ENCODE peak calls at places on chromosomes 13 and 19, in eight cellular contexts. One of them, this sample, is unnamed.

GRCh38 chr13:55999709-56000108 is 1141.0 kb upstream of the PRR20A start:
- DNase-seq in SK-N-SH: no peak
- DNase-seq in heart right ventricle: no peak
- DNase-seq in H1: no peak
- DNase-seq in cardiac fibroblast: no peak
- DNase-seq in K562: no peak
- DNase-seq in glutamatergic neuron: no peak
- DNase-seq in spleen: no peak
- DNase-seq in this sample: no peak

GRCh38 chr19:22545751-22546150 is 88.4 kb upstream of the ZNF492 start:
- DNase-seq in SK-N-SH: peak; percentile 40
- DNase-seq in heart right ventricle: peak; percentile 30
- DNase-seq in H1: no peak
- DNase-seq in cardiac fibroblast: no peak
- DNase-seq in K562: peak; percentile 68
- DNase-seq in glutamatergic neuron: no peak
- DNase-seq in spleen: no peak
- DNase-seq in this sample: peak; percentile 8

GRCh38 chr13:20798027-20798426 is 24.3 kb upstream of the EEF1AKMT1 start:
- DNase-seq in SK-N-SH: no peak
- DNase-seq in heart right ventricle: no peak
- DNase-seq in H1: no peak
- DNase-seq in cardiac fibroblast: no peak
- DNase-seq in K562: no peak
- DNase-seq in glutamatergic neuron: no peak
- DNase-seq in spleen: no peak
- DNase-seq in this sample: no peak

GRCh38 chr13:31409678-31410356 is 210.0 kb downstream of the B3GLCT start:
- DNase-seq in SK-N-SH: no peak
- DNase-seq in heart right ventricle: no peak
- DNase-seq in H1: no peak
- DNase-seq in cardiac fibroblast: no peak
- DNase-seq in K562: no peak
- DNase-seq in glutamatergic neuron: no peak
- DNase-seq in spleen: no peak
- DNase-seq in this sample: no peak

GRCh38 chr13:31749929-31750328 is 10.6 kb downstream of the RXFP2 start:
- DNase-seq in SK-N-SH: no peak
- DNase-seq in heart right ventricle: no peak
- DNase-seq in H1: no peak
- DNase-seq in cardiac fibroblast: peak; percentile 88
- DNase-seq in K562: no peak
- DNase-seq in glutamatergic neuron: no peak
- DNase-seq in spleen: no peak
- DNase-seq in this sample: no peak

GRCh38 chr13:45143346-45143751 is 23.0 kb downstream of the GTF2F2 start:
- DNase-seq in SK-N-SH: no peak
- DNase-seq in heart right ventricle: no peak
- DNase-seq in H1: no peak
- DNase-seq in cardiac fibroblast: peak; percentile 54
- DNase-seq in K562: no peak
- DNase-seq in glutamatergic neuron: no peak
- DNase-seq in spleen: no peak
- DNase-seq in this sample: no peak

GRCh38 chr13:79541426-79542049 is 60.6 kb downstream of the NDFIP2 start:
- DNase-seq in SK-N-SH: peak; percentile 21
- DNase-seq in heart right ventricle: no peak
- DNase-seq in H1: no peak
- DNase-seq in cardiac fibroblast: peak; percentile 83
- DNase-seq in K562: peak; percentile 13
- DNase-seq in glutamatergic neuron: no peak
- DNase-seq in spleen: no peak
- DNase-seq in this sample: peak; percentile 15

GRCh38 chr13:73816702-73817101 is 317.5 kb downstream of the KLF12 start:
- DNase-seq in SK-N-SH: no peak
- DNase-seq in heart right ventricle: no peak
- DNase-seq in H1: no peak
- DNase-seq in cardiac fibroblast: no peak
- DNase-seq in K562: no peak
- DNase-seq in glutamatergic neuron: no peak
- DNase-seq in spleen: no peak
- DNase-seq in this sample: no peak

GRCh38 chr13:33383724-33384577 is 98.4 kb upstream of the STARD13 start:
- DNase-seq in SK-N-SH: no peak
- DNase-seq in heart right ventricle: no peak
- DNase-seq in H1: no peak
- DNase-seq in cardiac fibroblast: no peak
- DNase-seq in K562: no peak
- DNase-seq in glutamatergic neuron: no peak
- DNase-seq in spleen: no peak
- DNase-seq in this sample: no peak

GRCh38 chr13:52599853-52600603 is 42.2 kb upstream of the HNRNPA1L2 start:
- DNase-seq in SK-N-SH: peak; percentile 85
- DNase-seq in heart right ventricle: peak; percentile 17
- DNase-seq in H1: no peak
- DNase-seq in cardiac fibroblast: peak; percentile 10
- DNase-seq in K562: no peak
- DNase-seq in glutamatergic neuron: peak; percentile 75
- DNase-seq in spleen: peak; percentile 77
- DNase-seq in this sample: peak; percentile 77

GRCh38 chr19:47124937-47125668 is 5.5 kb upstream of the SAE1 start:
- DNase-seq in SK-N-SH: peak; percentile 73
- DNase-seq in heart right ventricle: no peak
- DNase-seq in H1: no peak
- DNase-seq in cardiac fibroblast: peak; percentile 82
- DNase-seq in K562: peak; percentile 70
- DNase-seq in glutamatergic neuron: no peak
- DNase-seq in spleen: no peak
- DNase-seq in this sample: no peak

GRCh38 chr19:3722443-3723109 is 14.4 kb downstream of the TJP3 start:
- DNase-seq in SK-N-SH: peak; percentile 59
- DNase-seq in heart right ventricle: no peak
- DNase-seq in H1: no peak
- DNase-seq in cardiac fibroblast: no peak
- DNase-seq in K562: no peak
- DNase-seq in glutamatergic neuron: no peak
- DNase-seq in spleen: no peak
- DNase-seq in this sample: no peak

GRCh38 chr19:6066661-6067646 is 43.3 kb downstream of the RFX2 start:
- DNase-seq in SK-N-SH: peak; percentile 90
- DNase-seq in heart right ventricle: peak; percentile 97
- DNase-seq in H1: no peak
- DNase-seq in cardiac fibroblast: peak; percentile 99
- DNase-seq in K562: peak; percentile 42
- DNase-seq in glutamatergic neuron: peak; percentile 76
- DNase-seq in spleen: no peak
- DNase-seq in this sample: peak; percentile 85

GRCh38 chr19:51091126-51091525 is 8.4 kb upstream of the KLK14 start:
- DNase-seq in SK-N-SH: no peak
- DNase-seq in heart right ventricle: no peak
- DNase-seq in H1: no peak
- DNase-seq in cardiac fibroblast: no peak
- DNase-seq in K562: no peak
- DNase-seq in glutamatergic neuron: no peak
- DNase-seq in spleen: no peak
- DNase-seq in this sample: no peak

GRCh38 chr19:17424743-17425365 is 5.0 kb downstream of the MVB12A start:
- DNase-seq in SK-N-SH: peak; percentile 91
- DNase-seq in heart right ventricle: no peak
- DNase-seq in H1: no peak
- DNase-seq in cardiac fibroblast: peak; percentile 64
- DNase-seq in K562: peak; percentile 91
- DNase-seq in glutamatergic neuron: peak; percentile 89
- DNase-seq in spleen: peak; percentile 76
- DNase-seq in this sample: peak; percentile 91

GRCh38 chr13:98204546-98204945 is 27.5 kb upstream of the RNF113B start:
- DNase-seq in SK-N-SH: no peak
- DNase-seq in heart right ventricle: no peak
- DNase-seq in H1: no peak
- DNase-seq in cardiac fibroblast: no peak
- DNase-seq in K562: no peak
- DNase-seq in glutamatergic neuron: no peak
- DNase-seq in spleen: no peak
- DNase-seq in this sample: no peak

GRCh38 chr13:98202026-98202425 is 25.0 kb upstream of the RNF113B start:
- DNase-seq in SK-N-SH: no peak
- DNase-seq in heart right ventricle: no peak
- DNase-seq in H1: no peak
- DNase-seq in cardiac fibroblast: no peak
- DNase-seq in K562: no peak
- DNase-seq in glutamatergic neuron: peak; percentile 60
- DNase-seq in spleen: no peak
- DNase-seq in this sample: peak; percentile 70

GRCh38 chr13:98201178-98201577 is 24.1 kb upstream of the RNF113B start:
- DNase-seq in SK-N-SH: no peak
- DNase-seq in heart right ventricle: no peak
- DNase-seq in H1: no peak
- DNase-seq in cardiac fibroblast: no peak
- DNase-seq in K562: no peak
- DNase-seq in glutamatergic neuron: no peak
- DNase-seq in spleen: no peak
- DNase-seq in this sample: peak; percentile 19

GRCh38 chr13:98206946-98207345 is 29.9 kb upstream of the RNF113B start:
- DNase-seq in SK-N-SH: no peak
- DNase-seq in heart right ventricle: no peak
- DNase-seq in H1: no peak
- DNase-seq in cardiac fibroblast: peak; percentile 94
- DNase-seq in K562: no peak
- DNase-seq in glutamatergic neuron: no peak
- DNase-seq in spleen: no peak
- DNase-seq in this sample: no peak

DNA sequence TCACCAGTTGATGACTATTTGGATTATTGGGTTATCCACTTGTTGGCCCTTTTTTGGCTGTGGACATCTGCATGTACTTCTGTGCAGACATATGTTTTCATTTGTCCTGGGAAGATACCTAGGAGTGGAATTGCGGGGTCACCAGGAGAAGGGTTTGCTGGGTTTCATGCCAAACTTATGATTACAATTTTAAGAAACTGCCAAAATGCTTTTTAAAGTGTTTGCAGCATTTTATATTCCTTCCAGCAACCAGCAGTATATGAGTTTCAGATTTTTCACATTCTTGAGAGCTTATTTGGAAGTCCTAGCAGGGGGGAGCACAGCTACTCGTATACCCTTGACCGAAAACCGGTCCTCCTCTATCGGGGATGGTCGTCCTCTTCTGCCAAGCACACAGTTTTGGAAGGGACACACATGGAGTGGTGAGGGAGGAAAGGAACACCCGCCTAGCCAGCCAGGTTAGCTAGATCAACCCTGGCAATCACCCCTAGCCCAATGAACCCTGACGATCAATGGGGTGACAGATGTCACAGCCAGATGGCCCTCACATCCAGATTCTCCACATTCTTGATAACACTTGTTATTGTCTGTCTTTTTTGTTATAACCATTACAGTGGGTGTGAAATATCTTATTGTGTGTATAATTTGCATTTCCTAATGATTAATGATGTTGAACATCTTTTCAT is 26.7 kb upstream of the RNF113B start:
- DNase-seq in SK-N-SH: no peak
- DNase-seq in heart right ventricle: no peak
- DNase-seq in H1: no peak
- DNase-seq in cardiac fibroblast: no peak
- DNase-seq in K562: no peak
- DNase-seq in glutamatergic neuron: no peak
- DNase-seq in spleen: no peak
- DNase-seq in this sample: no peak
- TF ChIP-seq CTCF in SK-N-SH: no peak
- TF ChIP-seq CTCF in heart right ventricle: no peak
- TF ChIP-seq CTCF in H1: no peak
- TF ChIP-seq CTCF in cardiac fibroblast: no peak
- TF ChIP-seq CTCF in K562: no peak
- TF ChIP-seq CTCF in glutamatergic neuron: no peak
- TF ChIP-seq CTCF in spleen: no peak
- TF ChIP-seq CTCF in this sample: no peak

GRCh38 chr13:99276706-99277105 is 18.5 kb upstream of the GPR18 start:
- DNase-seq in SK-N-SH: no peak
- DNase-seq in heart right ventricle: no peak
- DNase-seq in H1: no peak
- DNase-seq in cardiac fibroblast: no peak
- DNase-seq in K562: no peak
- DNase-seq in glutamatergic neuron: no peak
- DNase-seq in spleen: no peak
- DNase-seq in this sample: no peak
- TF ChIP-seq CTCF in SK-N-SH: no peak
- TF ChIP-seq CTCF in heart right ventricle: no peak
- TF ChIP-seq CTCF in H1: peak; percentile 8
- TF ChIP-seq CTCF in cardiac fibroblast: no peak
- TF ChIP-seq CTCF in K562: no peak
- TF ChIP-seq CTCF in glutamatergic neuron: no peak
- TF ChIP-seq CTCF in spleen: no peak
- TF ChIP-seq CTCF in this sample: no peak

GRCh38 chr19:12801466-12802266 is at the start of the genes PRDX2 and THSD8:
- DNase-seq in SK-N-SH: peak; percentile 94
- DNase-seq in heart right ventricle: peak; percentile 76
- DNase-seq in H1: no peak
- DNase-seq in cardiac fibroblast: peak; percentile 85
- DNase-seq in K562: peak; percentile 89
- DNase-seq in glutamatergic neuron: peak; percentile 88
- DNase-seq in spleen: peak; percentile 94
- DNase-seq in this sample: peak; percentile 88
- TF ChIP-seq CTCF in SK-N-SH: no peak
- TF ChIP-seq CTCF in heart right ventricle: no peak
- TF ChIP-seq CTCF in H1: no peak
- TF ChIP-seq CTCF in cardiac fibroblast: no peak
- TF ChIP-seq CTCF in K562: no peak
- TF ChIP-seq CTCF in glutamatergic neuron: peak; percentile 14
- TF ChIP-seq CTCF in spleen: no peak
- TF ChIP-seq CTCF in this sample: no peak

GRCh38 chr13:108508263-108508662 is 121.1 kb upstream of the MYO16 start:
- DNase-seq in SK-N-SH: peak; percentile 39
- DNase-seq in heart right ventricle: no peak
- DNase-seq in H1: no peak
- DNase-seq in cardiac fibroblast: peak; percentile 48
- DNase-seq in K562: no peak
- DNase-seq in glutamatergic neuron: no peak
- DNase-seq in spleen: no peak
- DNase-seq in this sample: no peak
- TF ChIP-seq CTCF in SK-N-SH: peak; percentile 57
- TF ChIP-seq CTCF in heart right ventricle: peak; percentile 20
- TF ChIP-seq CTCF in H1: peak; percentile 73
- TF ChIP-seq CTCF in cardiac fibroblast: peak; percentile 66
- TF ChIP-seq CTCF in K562: no peak
- TF ChIP-seq CTCF in glutamatergic neuron: peak; percentile 46
- TF ChIP-seq CTCF in spleen: peak; percentile 38
- TF ChIP-seq CTCF in this sample: peak; percentile 40

DNA sequence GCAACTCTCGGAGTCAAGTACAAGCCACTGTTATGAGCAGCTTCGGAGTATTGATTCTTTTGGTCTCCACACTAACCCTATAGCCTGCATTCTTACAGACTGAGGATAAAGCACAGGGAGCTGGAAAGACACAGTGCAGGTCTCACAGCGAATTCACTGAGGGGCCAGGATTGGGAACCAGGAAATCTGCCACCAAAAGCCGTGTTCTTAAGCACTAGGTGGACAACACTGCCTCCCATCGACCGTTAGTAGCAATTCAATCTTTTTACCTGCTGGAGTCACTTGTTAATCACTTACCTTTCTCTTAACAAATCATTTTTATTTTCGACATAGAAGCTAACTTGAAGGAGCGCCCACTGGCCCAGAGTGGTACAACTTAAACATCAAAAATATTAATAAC is 6.3 kb downstream of the PMIS2 start:
- DNase-seq in SK-N-SH: peak; percentile 41
- DNase-seq in heart right ventricle: no peak
- DNase-seq in H1: peak; percentile 15
- DNase-seq in cardiac fibroblast: peak; percentile 70
- DNase-seq in K562: peak; percentile 45
- DNase-seq in glutamatergic neuron: peak; percentile 19
- DNase-seq in spleen: no peak
- DNase-seq in this sample: peak; percentile 18
- TF ChIP-seq CTCF in SK-N-SH: peak; percentile 48
- TF ChIP-seq CTCF in heart right ventricle: peak; percentile 30
- TF ChIP-seq CTCF in H1: peak; percentile 77
- TF ChIP-seq CTCF in cardiac fibroblast: peak; percentile 56
- TF ChIP-seq CTCF in K562: peak; percentile 65
- TF ChIP-seq CTCF in glutamatergic neuron: peak; percentile 15
- TF ChIP-seq CTCF in spleen: peak; percentile 40
- TF ChIP-seq CTCF in this sample: peak; percentile 39

This sample was measured in nephron progenitor cell.